ENCODE peak calls at places on chromosomes 1 and 21, in eight cellular contexts. V is left lung, X is fibroblast of pulmonary artery, D is AG10803, P is HFFc6, U is neural progenitor cell, F is endothelial cell, G is neural crest cell. L is an unnamed sample.

GRCh38 chr1:150582371-150582770 is 3.0 kb upstream of the MCL1 start:
- DNase-seq in V (no peak), X (peak; percentile 36), D (peak; percentile 67), P (no peak), U (no peak), F (no peak), G (no peak), L (no peak)

GRCh38 chr1:10530281-10530740 is 55.6 kb downstream of the PEX14 start:
- DNase-seq in V (peak; percentile 77), X (peak; percentile 65), D (peak; percentile 29), P (no peak), U (peak; percentile 85), F (peak; percentile 85), G (peak; percentile 61), L (peak; percentile 74)

GRCh38 chr1:110927484-110928075 is 36.1 kb downstream of the LRIF1 start:
- DNase-seq in V (no peak), X (no peak), D (no peak), P (no peak), U (no peak), F (no peak), G (no peak), L (peak; percentile 34)

GRCh38 chr1:39220900-39221870 is 16.7 kb downstream of the MACF1 start:
- DNase-seq in V (no peak), X (no peak), D (no peak), P (no peak), U (no peak), F (no peak), G (no peak), L (no peak)

GRCh38 chr1:41880261-41880660 is 38.5 kb downstream of the HIVEP3 start:
- DNase-seq in V (no peak), X (no peak), D (no peak), P (no peak), U (no peak), F (no peak), G (no peak), L (no peak)

GRCh38 chr1:165162671-165163241 is 193.8 kb downstream of the LMX1A start:
- DNase-seq in V (no peak), X (no peak), D (peak; percentile 3), P (no peak), U (peak; percentile 15), F (peak; percentile 8), G (no peak), L (peak; percentile 81)

GRCh38 chr21:39850333-39850732 is 16.9 kb upstream of the PCP4 start:
- DNase-seq in V (no peak), X (no peak), D (no peak), P (no peak), U (no peak), F (no peak), G (no peak), L (no peak)

GRCh38 chr1:79982218-79982617 is 975.7 kb upstream of the ADGRL4 start:
- DNase-seq in V (peak; percentile 75), X (peak; percentile 97), D (peak; percentile 97), P (peak; percentile 25), U (no peak), F (peak; percentile 16), G (no peak), L (peak; percentile 71)

GRCh38 chr1:20587639-20588017 is 1.3 kb upstream of the CDA start:
- DNase-seq in V (no peak), X (peak; percentile 23), D (peak; percentile 53), P (peak; percentile 43), U (no peak), F (no peak), G (no peak), L (peak; percentile 27)

GRCh38 chr1:58748625-58749198 is 35.1 kb downstream of the JUN start:
- DNase-seq in V (no peak), X (no peak), D (no peak), P (no peak), U (no peak), F (no peak), G (no peak), L (no peak)

GRCh38 chr1:227466039-227466645 is 97.2 kb upstream of the ZNF678 start:
- DNase-seq in V (no peak), X (no peak), D (no peak), P (no peak), U (no peak), F (no peak), G (no peak), L (no peak)

GRCh38 chr1:234602334-234603220 is 7.4 kb downstream of the IRF2BP2 start:
- DNase-seq in V (no peak), X (peak; percentile 95), D (peak; percentile 97), P (peak; percentile 97), U (no peak), F (no peak), G (no peak), L (peak; percentile 97)

GRCh38 chr21:38499296-38499695 is 1.0 kb upstream of the ERG start:
- DNase-seq in V (no peak), X (peak; percentile 33), D (no peak), P (no peak), U (no peak), F (no peak), G (no peak), L (no peak)

GRCh38 chr1:205923663-205924435 is 19.4 kb downstream of the SLC26A9 start:
- DNase-seq in V (no peak), X (no peak), D (no peak), P (no peak), U (no peak), F (no peak), G (no peak), L (no peak)

GRCh38 chr1:91765880-91766443 is 120.0 kb downstream of the TGFBR3 start:
- DNase-seq in V (no peak), X (no peak), D (no peak), P (no peak), U (no peak), F (no peak), G (no peak), L (no peak)

GRCh38 chr1:106080608-106081325 is 975.7 kb upstream of the PRMT6 start:
- DNase-seq in V (no peak), X (no peak), D (no peak), P (no peak), U (no peak), F (peak; percentile 52), G (no peak), L (no peak)

GRCh38 chr1:112501810-112502641 is 6.7 kb upstream of the WNT2B start:
- DNase-seq in V (peak; percentile 67), X (peak; percentile 72), D (peak; percentile 60), P (peak; percentile 68), U (peak; percentile 84), F (peak; percentile 53), G (peak; percentile 59), L (peak; percentile 69)

DNA sequence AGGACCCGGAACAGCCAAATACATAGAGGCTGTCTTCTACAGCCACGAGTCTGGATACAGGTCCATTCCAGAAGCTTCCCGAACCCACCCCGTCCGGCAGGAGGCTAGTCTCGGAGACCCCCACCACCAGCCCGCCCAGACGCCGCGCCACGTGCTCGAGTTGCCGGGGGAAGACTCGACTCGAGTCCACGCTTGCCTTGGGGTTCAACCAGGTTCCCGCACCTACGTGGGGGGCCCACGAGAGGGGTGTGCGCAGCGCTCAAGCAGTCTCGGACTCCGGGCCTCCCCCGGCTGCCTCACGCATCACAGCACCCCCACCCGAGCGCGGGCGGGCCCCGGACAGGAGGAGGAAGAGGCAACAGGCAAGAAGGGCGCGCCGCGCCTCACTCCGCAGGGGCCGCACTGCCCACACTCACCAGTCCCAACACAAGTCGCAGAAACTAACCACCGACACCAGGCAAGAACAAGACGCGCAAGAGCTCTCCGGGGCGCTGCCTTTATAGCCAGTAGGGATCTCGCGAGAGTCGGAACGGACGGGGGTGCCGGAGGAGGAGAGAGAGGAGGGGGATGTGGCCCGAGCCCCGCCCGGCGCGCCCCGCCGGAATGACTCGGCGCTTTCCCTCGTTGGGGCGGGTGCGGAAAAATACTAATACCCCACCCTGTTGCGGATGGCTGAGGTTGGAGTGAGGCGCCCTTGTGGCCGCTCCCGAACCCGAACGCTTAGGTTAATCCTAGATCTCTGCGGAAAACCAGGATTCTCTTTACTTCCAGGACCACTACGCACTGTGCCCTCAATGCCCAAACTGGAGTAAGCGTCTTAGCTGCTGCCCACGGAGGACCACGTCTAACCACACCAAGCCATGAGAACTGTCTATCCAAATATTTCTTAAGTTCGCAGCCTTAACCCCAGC is at the start of gene PRDX1:
- DNase-seq in V (peak; percentile 97), X (peak; percentile 96), D (peak; percentile 95), P (peak; percentile 96), U (peak; percentile 96), F (peak; percentile 97), G (peak; percentile 99), L (peak; percentile 96)
- TF ChIP-seq CTCF in V (peak; percentile 26), X (peak; percentile 6), D (peak; percentile 8), P (peak; percentile 38), U (peak; percentile 17), F (no peak), G (peak; percentile 27), L (no peak)

GRCh38 chr1:26695417-26696190 is at the start of gene ARID1A:
- DNase-seq in V (peak; percentile 96), X (peak; percentile 98), D (peak; percentile 98), P (peak; percentile 96), U (peak; percentile 99), F (peak; percentile 99), G (peak; percentile 97), L (peak; percentile 96)
- TF ChIP-seq CTCF in V (no peak), X (no peak), D (peak; percentile 0), P (peak; percentile 27), U (no peak), F (no peak), G (peak; percentile 13), L (no peak)

DNA sequence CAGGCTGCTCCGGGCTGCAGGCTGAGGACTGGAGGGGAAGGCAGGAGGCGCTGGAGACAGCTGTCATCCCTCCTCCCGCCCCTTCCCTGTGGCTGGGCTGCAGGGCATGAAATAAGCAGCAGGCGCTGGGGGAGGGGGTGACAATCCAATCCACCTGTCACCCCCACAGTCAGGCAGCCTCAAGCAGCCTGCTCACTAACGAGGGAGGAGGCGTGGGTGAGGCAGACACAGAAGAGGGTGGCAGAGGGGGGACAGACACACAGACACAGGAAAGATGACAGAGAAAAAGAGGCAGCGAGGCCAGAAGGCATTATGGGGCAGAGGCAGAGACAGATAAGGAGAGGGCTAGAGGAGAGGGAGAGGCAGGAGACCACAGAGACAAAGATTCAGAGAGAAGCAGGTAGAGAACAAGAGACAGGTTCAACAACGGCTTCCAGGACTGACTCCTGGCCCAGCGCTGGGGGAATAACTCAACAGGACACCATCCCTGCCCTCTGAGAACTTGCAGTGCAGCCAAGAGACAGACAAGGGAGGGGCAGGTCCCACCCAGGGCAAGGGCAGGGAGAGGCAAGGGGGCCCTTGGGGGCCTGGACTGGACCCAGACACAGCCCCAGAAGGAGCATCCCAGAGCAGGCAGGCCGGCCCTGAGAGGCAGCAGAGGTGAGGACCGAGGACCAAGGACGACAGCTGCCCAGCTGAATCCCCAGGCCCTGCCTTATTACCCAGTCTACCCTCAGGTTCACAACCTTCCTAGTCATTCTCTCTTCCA is 11.2 kb downstream of the MEF2D start:
- DNase-seq in V (no peak), X (no peak), D (no peak), P (no peak), U (peak; percentile 77), F (no peak), G (no peak), L (no peak)
- TF ChIP-seq CTCF in V (no peak), X (peak; percentile 17), D (peak; percentile 29), P (peak; percentile 50), U (peak; percentile 12), F (no peak), G (no peak), L (no peak)

DNA sequence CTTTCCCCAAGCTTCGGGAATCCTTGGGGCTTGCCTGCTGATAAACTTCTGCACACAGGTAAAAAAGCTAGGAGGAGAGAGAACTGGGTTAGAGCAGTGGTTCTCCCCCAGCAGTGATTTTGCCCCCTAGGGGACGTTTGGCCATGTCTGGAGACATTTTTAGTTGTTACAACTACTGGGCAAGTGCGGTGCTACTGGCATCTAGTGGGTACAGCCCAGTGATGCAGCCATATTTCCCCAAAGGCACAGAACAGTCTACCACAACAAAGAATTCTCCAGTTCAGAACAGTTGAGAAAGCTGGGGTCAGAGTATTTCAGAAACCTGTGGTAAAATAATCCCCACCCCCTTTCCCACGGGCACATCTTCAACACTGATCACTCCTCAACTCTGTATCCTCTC is 41.3 kb downstream of the LRRC71 start:
- DNase-seq in V (no peak), X (no peak), D (no peak), P (peak; percentile 14), U (peak; percentile 16), F (no peak), G (no peak), L (no peak)
- TF ChIP-seq CTCF in V (no peak), X (peak; percentile 5), D (no peak), P (peak; percentile 69), U (peak; percentile 33), F (no peak), G (no peak), L (no peak)

L was measured in MCF 10A.